ENCODE peak calls at places on chromosome X, in four cellular contexts. T, B, D and N are unnamed samples. For H3K27me3, the result is how much of the 10 kb centered on the place peaks cover.

GRCh38 chrX:154595559-154595958 is 10.6 kb downstream of the CTAG1A start:
- DNase-seq in B (no peak), D (no peak), T (no peak), N (no peak)

GRCh38 chrX:149979126-149979644 is 40.9 kb upstream of the EOLA2 start:
- DNase-seq in D (no peak), T (no peak), B (no peak), N (no peak)

GRCh38 chrX:110786486-110786885 is 9.1 kb downstream of the CHRDL1 start:
- DNase-seq in D (no peak), B (no peak), T (no peak), N (no peak)

GRCh38 chrX:72268601-72269365 is 8.3 kb downstream of the RPS4X start:
- DNase-seq in T (no peak), D (peak), B (no peak), N (peak)

GRCh38 chrX:17944833-17945497 is 83.9 kb upstream of the RAI2 start:
- DNase-seq in D (no peak), B (no peak), T (peak), N (no peak)

GRCh38 chrX:70979136-70979762 is 48.4 kb upstream of the SLC7A3 start:
- DNase-seq in B (no peak), T (no peak), D (peak), N (peak)

GRCh38 chrX:47212381-47213293 is 5.8 kb upstream of the CDK16 start:
- DNase-seq in T (no peak), B (no peak), D (no peak), N (no peak)

GRCh38 chrX:71542411-71542810 is 9.5 kb downstream of the OGT start:
- DNase-seq in T (no peak), B (no peak), D (no peak), N (no peak)

GRCh38 chrX:56233100-56233499 is 944 bp downstream of the KLF8 start:
- DNase-seq in B (no peak), T (no peak), D (no peak), N (no peak)

GRCh38 chrX:19628006-19628575 is 112.8 kb upstream of the MAP3K15 start:
- DNase-seq in B (no peak), D (no peak), T (no peak), N (no peak)
- TF ChIP-seq CTCF in B (no peak), D (no peak), T (no peak), N (no peak)

GRCh38 chrX:38968817-38969216 is 167.6 kb downstream of the MID1IP1 start:
- DNase-seq in D (no peak), B (no peak), T (no peak), N (no peak)

GRCh38 chrX:38970074-38970473 is 168.8 kb downstream of the MID1IP1 start:
- DNase-seq in T (no peak), D (no peak), B (no peak), N (no peak)

GRCh38 chrX:38968344-38968743 is 167.1 kb downstream of the MID1IP1 start:
- DNase-seq in T (no peak), D (no peak), B (no peak), N (no peak)

GRCh38 chrX:38961936-38962335 is 160.7 kb downstream of the MID1IP1 start:
- DNase-seq in B (no peak), D (no peak), T (no peak), N (no peak)

GRCh38 chrX:38965883-38966282 is 164.6 kb downstream of the MID1IP1 start:
- DNase-seq in B (no peak), D (no peak), T (no peak), N (no peak)
- H3K4me3 ChIP-seq in B (no peak), D (no peak), T (no peak), N (no peak)

DNA sequence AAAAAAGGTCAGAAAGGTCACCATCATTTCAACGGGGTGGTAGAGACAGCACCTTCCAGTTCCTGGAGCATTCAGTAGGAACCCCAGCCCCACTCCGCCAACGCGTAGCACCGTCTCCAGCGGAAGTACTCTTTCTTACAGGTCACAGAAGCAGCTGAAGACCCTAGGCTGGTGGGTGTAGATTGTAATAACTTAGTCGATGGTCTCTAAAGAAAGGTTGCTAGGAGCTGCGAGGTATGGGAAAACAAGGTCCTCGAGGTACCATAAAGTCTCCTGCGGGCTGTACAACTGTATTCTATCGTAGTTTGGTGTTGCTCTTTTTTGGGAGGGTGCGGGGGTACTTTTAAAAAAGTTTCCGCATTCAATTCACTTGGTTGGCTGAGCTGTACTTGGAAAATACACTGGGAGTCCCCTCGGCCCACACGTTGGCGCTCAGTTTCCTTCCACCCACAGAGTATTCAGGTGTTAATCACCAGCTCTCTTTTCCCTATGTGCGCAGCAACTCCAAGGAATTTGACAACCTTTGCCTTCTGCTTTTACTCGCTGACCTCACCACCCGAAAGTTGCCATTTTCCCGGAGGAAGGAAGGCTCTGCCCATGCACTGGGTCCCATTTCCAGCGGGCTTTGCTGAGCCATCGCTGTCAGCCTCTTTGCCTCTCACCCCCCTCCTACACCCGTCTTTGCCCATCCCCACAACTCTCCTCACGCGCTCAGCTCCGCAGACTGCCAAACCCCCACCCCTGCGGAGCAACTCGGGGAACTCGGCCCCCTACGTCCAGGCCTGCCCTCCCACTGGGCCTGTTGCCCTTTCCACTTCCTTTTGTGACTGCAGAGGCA is 4.8 kb upstream of the SOX3 start:
- DNase-seq in B (no peak), D (no peak), T (no peak), N (no peak)
- H3K27me3 ChIP-seq in B (under half), D (under half), T (under half), N (under half)

GRCh38 chrX:37905436-37906147 is 58.2 kb upstream of the DYNLT3 start:
- DNase-seq in B (peak), D (no peak), T (peak), N (peak)
- TF ChIP-seq CTCF in B (no peak), D (peak), T (no peak), N (peak)

GRCh38 chrX:1657367-1658082 is 42.7 kb downstream of the ASMT start:
- DNase-seq in T (peak), D (no peak), B (no peak), N (no peak)

GRCh38 chrX:1659664-1660461 is 45.0 kb downstream of the ASMT start:
- DNase-seq in T (no peak), B (no peak), D (no peak), N (no peak)

GRCh38 chrX:1658083-1658463 is 43.2 kb downstream of the ASMT start:
- DNase-seq in T (peak), D (no peak), B (no peak), N (no peak)

GRCh38 chrX:1661048-1661921 is 46.4 kb downstream of the ASMT start:
- DNase-seq in T (peak), D (peak), B (peak), N (no peak)

GRCh38 chrX:1661922-1662221 is 47.0 kb downstream of the ASMT start:
- DNase-seq in T (no peak), B (no peak), D (no peak), N (no peak)
- H3K4me3 ChIP-seq in T (peak), B (no peak), D (no peak), N (no peak)

GRCh38 chrX:139192386-139192961 is 338.1 kb upstream of the F9 start:
- DNase-seq in T (no peak), D (no peak), B (no peak), N (no peak)
- H3K27me3 ChIP-seq in T (under half), D (under half), B (under half), N (under half)